ENCODE peak calls at places on chromosome 9, in ten cellular contexts. M, F, X, Q, G, H, P, O, B and W are unnamed samples.

GRCh38 chr9:72665421-72665820 is 144.0 kb downstream of the TMC1 start:
- DNase-seq in M (no peak), F (peak; percentile 1), X (no peak), Q (no peak), G (no peak), H (no peak), P (no peak), O (no peak), B (no peak), W (no peak)

GRCh38 chr9:129776938-129777768 is 24.3 kb upstream of the PTGES start:
- DNase-seq in M (peak; percentile 97), F (peak; percentile 100), X (no peak), Q (peak; percentile 98), G (peak; percentile 42), H (peak; percentile 95), P (peak; percentile 20), O (peak; percentile 5), B (no peak), W (no peak)

GRCh38 chr9:130053504-130054427 is at the start of gene GPR107:
- DNase-seq in M (peak; percentile 65), F (peak; percentile 79), X (peak; percentile 62), Q (peak; percentile 91), G (peak; percentile 68), H (peak; percentile 70), P (peak; percentile 83), O (peak; percentile 80), B (peak; percentile 69), W (peak; percentile 57)

GRCh38 chr9:37994639-37995347 is 74.2 kb downstream of the SHB start:
- DNase-seq in M (peak; percentile 54), F (peak; percentile 61), X (no peak), Q (peak; percentile 91), G (peak; percentile 45), H (peak; percentile 62), P (no peak), O (no peak), B (no peak), W (no peak)

GRCh38 chr9:130368631-130369103 is 76.1 kb upstream of the ASS1 start:
- DNase-seq in M (no peak), F (no peak), X (no peak), Q (no peak), G (no peak), H (no peak), P (no peak), O (no peak), B (no peak), W (no peak)

GRCh38 chr9:111298831-111299603 is 31.0 kb downstream of the OR2K2 start:
- DNase-seq in M (peak; percentile 80), F (peak; percentile 85), X (no peak), Q (peak; percentile 69), G (no peak), H (no peak), P (peak; percentile 57), O (peak; percentile 31), B (no peak), W (peak; percentile 8)

GRCh38 chr9:72362680-72363139 is 2.3 kb downstream of the ZFAND5 start:
- DNase-seq in M (peak; percentile 84), F (peak; percentile 77), X (peak; percentile 12), Q (peak; percentile 81), G (peak; percentile 48), H (peak; percentile 73), P (peak; percentile 18), O (peak; percentile 47), B (peak; percentile 51), W (peak; percentile 79)

GRCh38 chr9:108244676-108245075 is 611.1 kb downstream of the ACTL7B start:
- DNase-seq in M (no peak), F (no peak), X (no peak), Q (no peak), G (no peak), H (no peak), P (no peak), O (no peak), B (no peak), W (no peak)

GRCh38 chr9:104849023-104849422 is 78.9 kb downstream of the ABCA1 start:
- DNase-seq in M (no peak), F (no peak), X (no peak), Q (no peak), G (no peak), H (no peak), P (no peak), O (no peak), B (no peak), W (no peak)

GRCh38 chr9:89664896-89665329 is 60.1 kb downstream of the GADD45G start:
- DNase-seq in M (no peak), F (no peak), X (no peak), Q (no peak), G (peak; percentile 95), H (no peak), P (peak; percentile 32), O (no peak), B (no peak), W (no peak)

GRCh38 chr9:79015951-79016350 is 555.8 kb upstream of the TLE4 start:
- DNase-seq in M (no peak), F (no peak), X (no peak), Q (no peak), G (no peak), H (no peak), P (no peak), O (no peak), B (no peak), W (no peak)

GRCh38 chr9:38091310-38092199 is 22.5 kb upstream of the SHB start:
- DNase-seq in M (no peak), F (no peak), X (no peak), Q (no peak), G (no peak), H (no peak), P (no peak), O (no peak), B (no peak), W (no peak)

GRCh38 chr9:129022037-129022436 is 6.1 kb downstream of the SH3GLB2 start:
- DNase-seq in M (no peak), F (no peak), X (no peak), Q (no peak), G (no peak), H (no peak), P (no peak), O (no peak), B (no peak), W (no peak)

GRCh38 chr9:114588150-114588663 is 638 bp downstream of the ATP6V1G1 start:
- DNase-seq in M (peak; percentile 27), F (peak; percentile 63), X (no peak), Q (no peak), G (no peak), H (peak; percentile 30), P (no peak), O (no peak), B (peak; percentile 28), W (no peak)

GRCh38 chr9:69758001-69758730 is 1.6 kb downstream of the PTAR1 start:
- DNase-seq in M (no peak), F (peak; percentile 50), X (no peak), Q (no peak), G (no peak), H (no peak), P (peak; percentile 30), O (no peak), B (no peak), W (no peak)

GRCh38 chr9:112380102-112380581 is at the start of gene HSDL2:
- DNase-seq in M (peak; percentile 15), F (peak; percentile 60), X (no peak), Q (peak; percentile 69), G (no peak), H (no peak), P (peak; percentile 19), O (no peak), B (peak; percentile 19), W (no peak)

GRCh38 chr9:133458643-133459312 is 1.0 kb upstream of the CACFD1 start:
- DNase-seq in M (no peak), F (no peak), X (no peak), Q (no peak), G (no peak), H (no peak), P (no peak), O (no peak), B (no peak), W (no peak)
- H3K27ac ChIP-seq in M (peak overlapping the region; percentile 95), F (no peak overlapping the region), X (peak overlapping the region; percentile 82), Q (peak overlapping the region; percentile 8), G (peak overlapping the region; percentile 95), H (peak overlapping the region; percentile 96), P (no peak overlapping the region), O (peak overlapping the region; percentile 78), B (peak overlapping the region; percentile 79), W (no peak overlapping the region)

DNA sequence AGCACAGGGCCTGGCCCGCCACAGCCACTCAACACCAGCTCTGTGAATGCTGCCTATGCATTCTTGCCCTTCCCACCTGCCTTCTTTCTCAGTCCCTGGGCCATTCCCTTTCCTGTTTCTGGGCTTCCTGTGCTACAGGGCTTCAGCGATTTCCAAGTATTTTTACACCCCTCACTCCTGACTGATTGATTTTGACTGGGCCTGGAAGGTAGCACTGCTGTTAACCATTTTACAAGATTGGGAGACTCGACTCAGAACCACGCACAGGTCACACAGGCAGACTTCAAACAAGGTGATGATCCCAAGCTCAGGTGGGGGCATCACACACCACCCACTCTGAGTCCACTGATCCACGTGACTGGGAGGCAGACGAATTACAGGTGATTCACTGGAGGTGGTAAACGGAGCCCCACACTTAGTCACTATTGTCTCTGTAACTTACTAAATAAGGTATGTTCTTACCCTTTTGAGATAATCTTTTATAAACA is 21.3 kb downstream of the PTPN3 start:
- DNase-seq in M (no peak), F (no peak), X (no peak), Q (no peak), G (no peak), H (no peak), P (no peak), O (no peak), B (no peak), W (no peak)
- H3K27ac ChIP-seq in M (no peak overlapping the region), F (no peak overlapping the region), X (no peak overlapping the region), Q (peak overlapping the region; percentile 76), G (peak overlapping the region; percentile 61), H (no peak overlapping the region), P (no peak overlapping the region), O (no peak overlapping the region), B (no peak overlapping the region), W (no peak overlapping the region)

DNA sequence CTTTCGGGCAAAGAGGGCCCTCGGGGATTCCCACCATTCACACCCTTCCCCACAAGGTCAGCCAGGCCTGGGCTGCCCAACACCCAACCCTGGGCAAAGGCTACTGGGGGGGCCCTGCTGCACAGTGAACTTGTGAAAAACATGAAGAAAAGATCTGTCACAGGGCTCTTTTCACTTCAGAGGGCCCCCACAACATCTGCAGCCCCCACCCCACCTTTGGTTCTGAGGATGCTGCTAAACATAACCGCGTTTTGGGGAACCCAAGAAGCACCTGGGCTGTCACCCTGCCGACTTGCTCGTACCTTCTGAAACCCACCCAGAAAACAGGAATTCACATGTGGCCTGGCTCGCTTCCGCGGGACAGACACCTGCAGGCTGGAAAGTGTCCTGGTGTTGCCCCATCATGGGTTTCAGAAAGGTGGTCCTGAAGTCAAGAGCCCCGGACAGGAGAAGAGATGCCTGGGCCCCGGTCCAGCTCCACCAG is 29.3 kb downstream of the B4GALT1 start:
- DNase-seq in M (no peak), F (no peak), X (no peak), Q (no peak), G (no peak), H (no peak), P (no peak), O (no peak), B (no peak), W (no peak)
- H3K27ac ChIP-seq in M (no peak overlapping the region), F (peak overlapping the region; percentile 72), X (no peak overlapping the region), Q (no peak overlapping the region), G (no peak overlapping the region), H (peak overlapping the region; percentile 90), P (no peak overlapping the region), O (no peak overlapping the region), B (peak overlapping the region; percentile 33), W (no peak overlapping the region)

DNA sequence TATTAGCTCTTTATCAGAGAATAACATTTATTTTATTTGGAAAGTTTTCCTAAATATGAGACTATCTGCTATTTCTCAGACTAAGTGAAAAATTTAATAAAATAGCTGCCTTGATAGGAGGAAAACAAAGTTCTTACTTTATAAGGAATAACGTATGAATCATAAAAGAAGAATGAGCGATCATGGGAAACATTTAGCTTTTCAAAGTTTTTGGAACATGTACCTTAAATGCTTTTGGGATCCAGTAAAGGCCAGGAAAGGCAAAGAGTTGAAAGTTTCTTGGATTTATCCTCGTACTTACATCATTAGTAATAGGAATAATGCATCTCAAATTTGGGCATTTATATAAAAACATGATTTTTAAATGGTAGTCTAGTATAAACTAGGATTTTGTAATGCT is 19.4 kb downstream of the OGN start:
- DNase-seq in M (no peak), F (peak; percentile 37), X (no peak), Q (no peak), G (no peak), H (no peak), P (no peak), O (no peak), B (no peak), W (no peak)
- H3K27ac ChIP-seq in M (peak overlapping the region; percentile 52), F (no peak overlapping the region), X (no peak overlapping the region), Q (no peak overlapping the region), G (no peak overlapping the region), H (no peak overlapping the region), P (no peak overlapping the region), O (no peak overlapping the region), B (no peak overlapping the region), W (no peak overlapping the region)